ENCODE peak calls at places on chromosomes 6 and 20, in ten cellular contexts. One of them, this sample, is unnamed.

GRCh38 chr20:16064991-16065707 is 508.1 kb downstream of the KIF16B start:
- DNase-seq in fibroblast of mammary gland: no peak
- DNase-seq in OCI-LY7: no peak
- DNase-seq in H9: no peak
- DNase-seq in mammary epithelial cell: no peak
- DNase-seq in psoas muscle: no peak
- DNase-seq in choroid plexus epithelial cell: no peak
- DNase-seq in neural crest cell: no peak
- DNase-seq in lower lobe of right lung: no peak
- DNase-seq in GM10248: no peak
- DNase-seq in this sample: no peak

GRCh38 chr6:37503486-37503980 is 3.8 kb upstream of the CCDC167 start:
- DNase-seq in neural crest cell: no peak
- DNase-seq in GM10248: no peak
- DNase-seq in mammary epithelial cell: no peak
- DNase-seq in psoas muscle: no peak
- DNase-seq in H9: no peak
- DNase-seq in lower lobe of right lung: peak
- DNase-seq in OCI-LY7: peak
- DNase-seq in choroid plexus epithelial cell: no peak
- DNase-seq in fibroblast of mammary gland: no peak
- DNase-seq in this sample: no peak

GRCh38 chr6:34128045-34128444 is 17.8 kb downstream of the GRM4 start:
- DNase-seq in OCI-LY7: no peak
- DNase-seq in mammary epithelial cell: no peak
- DNase-seq in psoas muscle: no peak
- DNase-seq in choroid plexus epithelial cell: no peak
- DNase-seq in fibroblast of mammary gland: no peak
- DNase-seq in GM10248: no peak
- DNase-seq in lower lobe of right lung: no peak
- DNase-seq in neural crest cell: no peak
- DNase-seq in H9: no peak
- DNase-seq in this sample: no peak

GRCh38 chr20:1430004-1430451 is 36.6 kb downstream of the NSFL1C start:
- DNase-seq in mammary epithelial cell: no peak
- DNase-seq in choroid plexus epithelial cell: peak
- DNase-seq in psoas muscle: no peak
- DNase-seq in H9: no peak
- DNase-seq in fibroblast of mammary gland: peak
- DNase-seq in OCI-LY7: no peak
- DNase-seq in neural crest cell: no peak
- DNase-seq in GM10248: no peak
- DNase-seq in lower lobe of right lung: no peak
- DNase-seq in this sample: no peak

GRCh38 chr6:125950293-125950692 is 6.3 kb upstream of the HINT3 start:
- DNase-seq in GM10248: no peak
- DNase-seq in psoas muscle: no peak
- DNase-seq in choroid plexus epithelial cell: peak
- DNase-seq in mammary epithelial cell: peak
- DNase-seq in fibroblast of mammary gland: peak
- DNase-seq in neural crest cell: no peak
- DNase-seq in OCI-LY7: no peak
- DNase-seq in H9: peak
- DNase-seq in lower lobe of right lung: no peak
- DNase-seq in this sample: peak

GRCh38 chr20:35317416-35317815 is 25.2 kb upstream of the FAM83C start:
- DNase-seq in choroid plexus epithelial cell: no peak
- DNase-seq in OCI-LY7: no peak
- DNase-seq in fibroblast of mammary gland: no peak
- DNase-seq in H9: no peak
- DNase-seq in GM10248: no peak
- DNase-seq in lower lobe of right lung: no peak
- DNase-seq in mammary epithelial cell: no peak
- DNase-seq in neural crest cell: no peak
- DNase-seq in psoas muscle: no peak
- DNase-seq in this sample: no peak

GRCh38 chr20:59027746-59028320 is 4.3 kb downstream of the ATP5F1E start:
- DNase-seq in mammary epithelial cell: peak
- DNase-seq in psoas muscle: no peak
- DNase-seq in neural crest cell: no peak
- DNase-seq in OCI-LY7: no peak
- DNase-seq in fibroblast of mammary gland: peak
- DNase-seq in choroid plexus epithelial cell: peak
- DNase-seq in lower lobe of right lung: no peak
- DNase-seq in H9: no peak
- DNase-seq in GM10248: no peak
- DNase-seq in this sample: peak

GRCh38 chr20:41889125-41889870 is 271.1 kb upstream of the CHD6 start:
- DNase-seq in OCI-LY7: peak
- DNase-seq in psoas muscle: no peak
- DNase-seq in GM10248: no peak
- DNase-seq in lower lobe of right lung: no peak
- DNase-seq in fibroblast of mammary gland: no peak
- DNase-seq in choroid plexus epithelial cell: no peak
- DNase-seq in H9: peak
- DNase-seq in mammary epithelial cell: no peak
- DNase-seq in neural crest cell: no peak
- DNase-seq in this sample: no peak

GRCh38 chr20:58754584-58754983 is 62.0 kb downstream of the NPEPL1 start:
- DNase-seq in GM10248: no peak
- DNase-seq in H9: no peak
- DNase-seq in neural crest cell: no peak
- DNase-seq in choroid plexus epithelial cell: no peak
- DNase-seq in OCI-LY7: no peak
- DNase-seq in fibroblast of mammary gland: no peak
- DNase-seq in mammary epithelial cell: no peak
- DNase-seq in psoas muscle: no peak
- DNase-seq in lower lobe of right lung: no peak
- DNase-seq in this sample: no peak

GRCh38 chr6:33492093-33492492 is 37.7 kb downstream of the ZBTB9 start:
- DNase-seq in H9: no peak
- DNase-seq in GM10248: no peak
- DNase-seq in fibroblast of mammary gland: no peak
- DNase-seq in psoas muscle: no peak
- DNase-seq in mammary epithelial cell: no peak
- DNase-seq in OCI-LY7: peak
- DNase-seq in choroid plexus epithelial cell: no peak
- DNase-seq in neural crest cell: no peak
- DNase-seq in lower lobe of right lung: no peak
- DNase-seq in this sample: no peak

GRCh38 chr6:162343902-162344226 is 383.7 kb downstream of the PRKN start:
- DNase-seq in choroid plexus epithelial cell: no peak
- DNase-seq in H9: no peak
- DNase-seq in GM10248: no peak
- DNase-seq in fibroblast of mammary gland: peak
- DNase-seq in neural crest cell: no peak
- DNase-seq in OCI-LY7: no peak
- DNase-seq in psoas muscle: no peak
- DNase-seq in mammary epithelial cell: peak
- DNase-seq in lower lobe of right lung: no peak
- DNase-seq in this sample: no peak

DNA sequence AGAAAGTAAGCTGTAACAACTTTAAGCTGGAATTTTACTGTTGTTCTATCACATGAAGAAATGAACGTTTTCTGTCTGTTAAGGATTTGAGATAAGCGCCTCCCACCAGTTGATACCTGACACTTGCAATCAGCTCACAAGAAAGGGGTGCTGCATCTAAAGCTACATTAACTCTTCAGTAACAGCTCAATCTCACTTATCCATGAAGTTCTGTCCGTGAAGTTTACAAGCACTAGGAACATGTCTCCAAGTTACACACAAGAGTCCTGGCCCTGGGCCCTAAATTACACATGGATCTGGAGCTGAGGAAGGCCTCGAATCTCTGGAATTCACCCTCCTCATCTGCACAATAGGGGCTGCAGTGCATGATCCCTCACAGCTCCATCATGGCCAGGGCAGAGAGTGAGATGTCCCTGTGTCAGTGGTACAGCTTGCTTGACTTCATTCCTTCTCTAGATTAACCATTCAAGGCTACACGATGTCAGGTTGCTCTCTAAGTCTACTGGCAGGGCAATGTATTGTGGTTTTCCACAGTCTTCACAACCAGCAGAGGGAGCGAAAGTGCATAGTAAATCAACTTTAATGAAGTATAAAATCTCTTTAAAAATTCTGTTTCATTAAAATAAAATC is 182.4 kb upstream of the MCHR2 start:
- DNase-seq in fibroblast of mammary gland: peak
- DNase-seq in lower lobe of right lung: no peak
- DNase-seq in OCI-LY7: peak
- DNase-seq in neural crest cell: no peak
- DNase-seq in choroid plexus epithelial cell: peak
- DNase-seq in psoas muscle: no peak
- DNase-seq in mammary epithelial cell: peak
- DNase-seq in GM10248: no peak
- DNase-seq in H9: no peak
- DNase-seq in this sample: peak
- TF ChIP-seq CTCF in fibroblast of mammary gland: peak
- TF ChIP-seq CTCF in lower lobe of right lung: peak
- TF ChIP-seq CTCF in OCI-LY7: peak
- TF ChIP-seq CTCF in neural crest cell: peak
- TF ChIP-seq CTCF in choroid plexus epithelial cell: peak
- TF ChIP-seq CTCF in psoas muscle: peak
- TF ChIP-seq CTCF in mammary epithelial cell: peak
- TF ChIP-seq CTCF in GM10248: peak
- TF ChIP-seq CTCF in H9: peak
- TF ChIP-seq CTCF in this sample: peak

DNA sequence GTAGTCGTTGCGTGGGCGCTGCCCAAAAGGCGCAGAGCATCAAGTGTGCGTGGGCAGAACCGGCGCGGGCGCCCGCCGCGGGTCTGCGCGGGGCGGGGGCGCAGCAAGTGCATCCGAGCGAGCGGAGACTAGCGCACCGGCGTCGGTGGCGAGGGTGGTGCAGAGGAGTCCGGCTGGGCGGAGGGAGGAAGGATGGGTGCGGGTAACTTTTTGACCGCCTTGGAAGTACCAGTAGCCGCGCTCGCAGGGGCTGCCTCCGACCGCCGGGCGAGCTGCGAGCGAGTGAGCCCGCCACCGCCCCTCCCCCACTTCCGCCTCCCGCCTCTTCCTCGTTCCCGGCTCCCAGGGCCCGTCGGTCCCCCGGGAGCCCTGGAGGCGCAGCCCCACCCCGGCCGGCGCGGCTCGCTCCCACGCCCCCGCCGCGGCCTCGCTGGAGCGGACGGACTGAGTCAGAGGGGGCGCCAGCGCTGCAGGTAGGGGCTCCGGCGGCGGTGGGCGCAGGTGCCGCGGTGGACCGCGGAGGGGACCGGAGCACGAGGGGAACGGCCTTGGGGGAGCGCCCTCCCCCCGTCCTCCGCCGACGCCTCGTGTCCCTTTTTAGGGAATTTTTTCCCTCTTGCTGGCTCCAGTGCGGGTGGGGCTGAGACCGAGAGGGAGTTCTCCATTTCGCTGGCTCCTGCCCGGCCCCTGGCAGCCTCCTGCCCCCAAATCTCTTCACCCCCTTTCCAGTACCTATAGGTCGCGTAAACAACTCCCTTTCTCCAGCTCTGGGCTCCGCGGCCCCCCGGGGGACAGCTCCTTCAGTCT is 1.6 kb upstream of the DBNDD2 start:
- DNase-seq in OCI-LY7: no peak
- DNase-seq in choroid plexus epithelial cell: no peak
- DNase-seq in psoas muscle: peak
- DNase-seq in H9: peak
- DNase-seq in lower lobe of right lung: peak
- DNase-seq in mammary epithelial cell: peak
- DNase-seq in GM10248: peak
- DNase-seq in fibroblast of mammary gland: peak
- DNase-seq in neural crest cell: peak
- DNase-seq in this sample: no peak
- TF ChIP-seq CTCF in OCI-LY7: no peak
- TF ChIP-seq CTCF in choroid plexus epithelial cell: no peak
- TF ChIP-seq CTCF in psoas muscle: no peak
- TF ChIP-seq CTCF in H9: no peak
- TF ChIP-seq CTCF in lower lobe of right lung: no peak
- TF ChIP-seq CTCF in mammary epithelial cell: no peak
- TF ChIP-seq CTCF in GM10248: no peak
- TF ChIP-seq CTCF in fibroblast of mammary gland: no peak
- TF ChIP-seq CTCF in neural crest cell: no peak
- TF ChIP-seq CTCF in this sample: no peak

GRCh38 chr6:36076178-36077088 is 48.8 kb downstream of the MAPK14 start:
- DNase-seq in psoas muscle: no peak
- DNase-seq in neural crest cell: no peak
- DNase-seq in H9: no peak
- DNase-seq in mammary epithelial cell: no peak
- DNase-seq in choroid plexus epithelial cell: no peak
- DNase-seq in OCI-LY7: no peak
- DNase-seq in fibroblast of mammary gland: no peak
- DNase-seq in lower lobe of right lung: no peak
- DNase-seq in GM10248: no peak
- DNase-seq in this sample: no peak

GRCh38 chr6:36075656-36076055 is 48.0 kb downstream of the MAPK14 start:
- DNase-seq in lower lobe of right lung: no peak
- DNase-seq in psoas muscle: no peak
- DNase-seq in choroid plexus epithelial cell: no peak
- DNase-seq in H9: no peak
- DNase-seq in neural crest cell: no peak
- DNase-seq in fibroblast of mammary gland: no peak
- DNase-seq in GM10248: no peak
- DNase-seq in OCI-LY7: peak
- DNase-seq in mammary epithelial cell: no peak
- DNase-seq in this sample: no peak

GRCh38 chr6:36071281-36071680 is 43.7 kb downstream of the MAPK14 start:
- DNase-seq in choroid plexus epithelial cell: no peak
- DNase-seq in lower lobe of right lung: no peak
- DNase-seq in H9: no peak
- DNase-seq in OCI-LY7: no peak
- DNase-seq in psoas muscle: no peak
- DNase-seq in mammary epithelial cell: no peak
- DNase-seq in GM10248: no peak
- DNase-seq in fibroblast of mammary gland: no peak
- DNase-seq in neural crest cell: no peak
- DNase-seq in this sample: no peak

GRCh38 chr6:36071714-36072113 is 44.1 kb downstream of the MAPK14 start:
- DNase-seq in neural crest cell: no peak
- DNase-seq in choroid plexus epithelial cell: no peak
- DNase-seq in H9: no peak
- DNase-seq in OCI-LY7: no peak
- DNase-seq in fibroblast of mammary gland: no peak
- DNase-seq in lower lobe of right lung: no peak
- DNase-seq in mammary epithelial cell: no peak
- DNase-seq in psoas muscle: no peak
- DNase-seq in GM10248: no peak
- DNase-seq in this sample: no peak

GRCh38 chr6:36073587-36073986 is 46.0 kb downstream of the MAPK14 start:
- DNase-seq in psoas muscle: no peak
- DNase-seq in lower lobe of right lung: no peak
- DNase-seq in mammary epithelial cell: no peak
- DNase-seq in fibroblast of mammary gland: no peak
- DNase-seq in neural crest cell: no peak
- DNase-seq in choroid plexus epithelial cell: no peak
- DNase-seq in GM10248: no peak
- DNase-seq in H9: no peak
- DNase-seq in OCI-LY7: no peak
- DNase-seq in this sample: no peak
- TF ChIP-seq CTCF in psoas muscle: no peak
- TF ChIP-seq CTCF in lower lobe of right lung: no peak
- TF ChIP-seq CTCF in mammary epithelial cell: no peak
- TF ChIP-seq CTCF in fibroblast of mammary gland: peak
- TF ChIP-seq CTCF in neural crest cell: peak
- TF ChIP-seq CTCF in choroid plexus epithelial cell: no peak
- TF ChIP-seq CTCF in GM10248: no peak
- TF ChIP-seq CTCF in H9: peak
- TF ChIP-seq CTCF in OCI-LY7: peak
- TF ChIP-seq CTCF in this sample: no peak

GRCh38 chr20:43409041-43409913 is 48.4 kb upstream of the SRSF6 start:
- DNase-seq in lower lobe of right lung: no peak
- DNase-seq in fibroblast of mammary gland: peak
- DNase-seq in neural crest cell: peak
- DNase-seq in H9: peak
- DNase-seq in mammary epithelial cell: peak
- DNase-seq in GM10248: no peak
- DNase-seq in choroid plexus epithelial cell: peak
- DNase-seq in psoas muscle: no peak
- DNase-seq in OCI-LY7: peak
- DNase-seq in this sample: peak
- TF ChIP-seq CTCF in lower lobe of right lung: peak
- TF ChIP-seq CTCF in fibroblast of mammary gland: peak
- TF ChIP-seq CTCF in neural crest cell: peak
- TF ChIP-seq CTCF in H9: peak
- TF ChIP-seq CTCF in mammary epithelial cell: peak
- TF ChIP-seq CTCF in GM10248: peak
- TF ChIP-seq CTCF in choroid plexus epithelial cell: peak
- TF ChIP-seq CTCF in psoas muscle: peak
- TF ChIP-seq CTCF in OCI-LY7: peak
- TF ChIP-seq CTCF in this sample: peak